ENCODE peak calls at places on chromosomes 1 and 21, in ten cellular contexts. G is A549, T is dorsolateral prefrontal cortex, S is fibroblast of mammary gland, M is upper lobe of left lung, P is left ventricle myocardium inferior, D is kidney epithelial cell, I is ovary, R is body of pancreas, U is WTC11. B is an unnamed sample.

GRCh38 chr1:181483561-181484291 is 409 bp downstream of the CACNA1E start:
- DNase-seq in D (no peak), I (no peak), U (peak; percentile 24), R (no peak), S (no peak), P (no peak), M (peak; percentile 70), T (no peak), G (no peak), B (no peak)

GRCh38 chr1:18880585-18880984 is 21.1 kb upstream of the TAS1R2 start:
- DNase-seq in P (no peak), S (no peak), R (no peak), T (no peak), I (no peak), M (no peak), G (no peak), U (no peak), D (no peak), B (no peak)

GRCh38 chr1:215476541-215476940 is 90.6 kb upstream of the KCTD3 start:
- DNase-seq in T (no peak), M (no peak), P (no peak), S (peak; percentile 78), R (no peak), U (no peak), I (no peak), G (no peak), D (no peak), B (no peak)

GRCh38 chr1:231419738-231420298 is 2.3 kb downstream of the EGLN1 start:
- DNase-seq in T (no peak), P (no peak), G (no peak), D (no peak), M (no peak), S (peak; percentile 51), U (no peak), I (no peak), R (no peak), B (no peak)

GRCh38 chr1:55010887-55011217 is 12.1 kb downstream of the BSND start:
- DNase-seq in U (no peak), D (no peak), G (no peak), I (no peak), T (no peak), M (no peak), S (no peak), R (no peak), P (no peak), B (no peak)

GRCh38 chr1:151568626-151569088 is 28.5 kb downstream of the TUFT1 start:
- DNase-seq in I (no peak), R (no peak), M (no peak), S (no peak), D (no peak), G (no peak), P (no peak), U (no peak), T (no peak), B (no peak)

GRCh38 chr1:47684964-47685762 is 247.3 kb downstream of the FOXD2 start:
- DNase-seq in U (no peak), G (no peak), R (no peak), D (no peak), T (no peak), P (no peak), S (no peak), M (no peak), I (no peak), B (no peak)

GRCh38 chr1:200526709-200527612 is 93.6 kb downstream of the KIF14 start:
- DNase-seq in R (no peak), U (no peak), S (peak; percentile 74), P (no peak), G (no peak), D (no peak), T (no peak), I (no peak), M (no peak), B (no peak)

GRCh38 chr1:197761654-197762053 is 13.6 kb downstream of the DENND1B start:
- DNase-seq in S (no peak), D (no peak), I (no peak), R (no peak), T (no peak), M (no peak), P (no peak), G (no peak), U (no peak), B (no peak)

GRCh38 chr1:17976843-17977242 is 130.8 kb upstream of the IGSF21 start:
- DNase-seq in U (no peak), P (no peak), T (no peak), M (no peak), S (no peak), D (no peak), R (no peak), I (no peak), G (no peak), B (no peak)

GRCh38 chr1:213519098-213519497 is 468.1 kb downstream of the RPS6KC1 start:
- DNase-seq in I (no peak), G (no peak), S (no peak), U (no peak), R (no peak), M (no peak), T (no peak), P (no peak), D (no peak), B (no peak)

GRCh38 chr1:206469933-206470691 is at the start of gene IKBKE:
- DNase-seq in S (peak; percentile 69), U (peak; percentile 41), D (no peak), I (no peak), G (peak; percentile 67), R (peak; percentile 72), M (no peak), T (peak; percentile 26), P (no peak), B (no peak)

GRCh38 chr1:7300893-7301292 is 470.2 kb upstream of the VAMP3 start:
- DNase-seq in R (no peak), I (no peak), S (peak; percentile 96), P (no peak), U (no peak), T (no peak), M (no peak), G (peak; percentile 93), D (peak; percentile 61), B (no peak)

GRCh38 chr1:201329801-201330200 is 46.5 kb downstream of the PKP1 start:
- DNase-seq in D (no peak), T (no peak), P (no peak), G (no peak), I (no peak), R (no peak), M (no peak), U (no peak), S (no peak), B (no peak)

DNA sequence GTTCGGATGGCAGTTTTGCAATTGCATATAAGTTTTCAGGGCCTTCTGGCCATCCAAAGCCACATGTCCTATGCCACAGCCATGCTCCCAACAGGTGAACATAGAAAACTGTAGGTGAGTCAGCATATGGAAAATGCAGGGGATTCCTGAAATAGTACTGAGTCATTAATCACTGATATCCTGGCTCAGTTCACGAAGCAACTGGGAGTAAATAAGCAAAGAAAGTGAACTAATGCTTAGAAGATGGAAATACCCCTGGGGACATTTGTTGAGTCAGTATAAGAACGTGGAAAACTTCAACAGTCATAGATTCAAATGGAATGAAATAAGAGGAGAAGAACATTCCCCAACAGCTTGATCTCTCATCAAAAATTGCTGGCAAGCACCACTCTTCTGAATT is 148.9 kb upstream of the RUNX1 start:
- DNase-seq in S (peak; percentile 98), G (peak; percentile 63), R (no peak), I (no peak), T (no peak), M (no peak), P (no peak), U (no peak), D (peak; percentile 86), B (no peak)
- TF ChIP-seq CTCF in S (no peak), G (no peak), R (no peak), I (no peak), T (no peak), M (no peak), P (no peak), U (no peak), D (no peak), B (no peak)

GRCh38 chr1:31830065-31830464 is 14.2 kb upstream of the SPOCD1 start:
- DNase-seq in R (no peak), S (no peak), G (no peak), T (no peak), U (no peak), D (no peak), I (no peak), M (no peak), P (no peak), B (no peak)
- TF ChIP-seq CTCF in R (no peak), S (no peak), G (no peak), T (no peak), U (no peak), D (no peak), I (no peak), M (no peak), P (no peak), B (no peak)

GRCh38 chr1:188668083-188668482 is 1809.6 kb downstream of the BRINP3 start:
- DNase-seq in P (no peak), R (no peak), D (no peak), U (no peak), S (no peak), M (no peak), I (no peak), G (peak; percentile 31), T (no peak), B (no peak)
- TF ChIP-seq CTCF in P (no peak), R (no peak), D (no peak), U (no peak), S (no peak), M (no peak), I (no peak), G (no peak), T (no peak), B (no peak)

GRCh38 chr1:230377851-230378250 is 48.3 kb downstream of the PGBD5 start:
- DNase-seq in U (no peak), S (no peak), M (no peak), T (no peak), I (no peak), G (no peak), D (no peak), P (no peak), R (no peak), B (no peak)

GRCh38 chr1:230375795-230376194 is 50.3 kb downstream of the PGBD5 start:
- DNase-seq in R (peak; percentile 19), M (no peak), S (no peak), U (no peak), T (peak; percentile 69), P (peak; percentile 29), D (no peak), G (no peak), I (no peak), B (no peak)

GRCh38 chr1:230379462-230379861 is 46.7 kb downstream of the PGBD5 start:
- DNase-seq in D (no peak), G (no peak), U (no peak), S (no peak), R (no peak), P (no peak), I (no peak), M (no peak), T (no peak), B (no peak)

GRCh38 chr1:230376296-230376695 is 49.8 kb downstream of the PGBD5 start:
- DNase-seq in U (no peak), S (no peak), R (no peak), I (no peak), D (no peak), T (peak; percentile 66), M (no peak), G (no peak), P (no peak), B (no peak)

DNA sequence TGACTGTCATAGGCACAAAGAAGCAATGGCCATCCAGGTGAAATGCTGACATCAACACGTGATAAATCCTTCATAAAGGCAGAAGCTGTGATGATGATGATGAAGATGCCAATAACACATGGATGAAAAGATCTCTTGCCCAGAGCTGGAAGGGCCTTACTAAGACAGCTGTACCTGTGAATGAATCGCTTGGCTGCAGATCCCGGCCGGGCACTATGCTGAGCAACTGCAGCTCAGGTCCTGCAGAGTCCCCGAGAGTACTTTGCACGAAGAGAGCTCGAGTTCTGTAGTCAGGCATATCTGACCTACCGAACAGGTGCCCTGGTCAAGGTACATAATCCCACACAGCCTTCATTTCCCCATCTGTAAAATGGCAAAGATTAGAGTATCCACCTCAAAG is 48.8 kb downstream of the PGBD5 start:
- DNase-seq in I (no peak), P (no peak), T (no peak), D (no peak), R (no peak), S (no peak), M (no peak), U (no peak), G (no peak), B (no peak)
- TF ChIP-seq CTCF in I (no peak), P (no peak), T (no peak), D (no peak), R (no peak), S (no peak), M (no peak), U (no peak), G (no peak), B (no peak)

B was measured in D721Med.